ENCODE peak calls at places on chromosomes 2 and 18, in six cellular contexts. One of them, this sample, is unnamed.

GRCh38 chr18:11005528-11005927 is 143.8 kb downstream of the PIEZO2 start:
- DNase-seq in brain microvascular endothelial cell: peak
- DNase-seq in tibial nerve: no peak
- DNase-seq in PC-3: peak
- DNase-seq in OCI-LY7: no peak
- DNase-seq in type B pancreatic cell: no peak
- DNase-seq in this sample: no peak

GRCh38 chr2:47301277-47301618 is 101.7 kb upstream of the MSH2 start:
- DNase-seq in brain microvascular endothelial cell: no peak
- DNase-seq in PC-3: no peak
- DNase-seq in OCI-LY7: no peak
- DNase-seq in type B pancreatic cell: no peak
- DNase-seq in tibial nerve: no peak
- DNase-seq in this sample: no peak

GRCh38 chr2:85785027-85785822 is 31.4 kb downstream of the ATOH8 start:
- DNase-seq in type B pancreatic cell: no peak
- DNase-seq in brain microvascular endothelial cell: no peak
- DNase-seq in tibial nerve: no peak
- DNase-seq in PC-3: no peak
- DNase-seq in OCI-LY7: no peak
- DNase-seq in this sample: no peak

GRCh38 chr2:216371756-216372702 is at the start of gene MARCHF4:
- DNase-seq in brain microvascular endothelial cell: peak
- DNase-seq in OCI-LY7: no peak
- DNase-seq in tibial nerve: no peak
- DNase-seq in PC-3: peak
- DNase-seq in type B pancreatic cell: peak
- DNase-seq in this sample: peak

GRCh38 chr2:27966466-27966865 is 75.9 kb downstream of the BABAM2 start:
- DNase-seq in type B pancreatic cell: no peak
- DNase-seq in OCI-LY7: no peak
- DNase-seq in brain microvascular endothelial cell: no peak
- DNase-seq in tibial nerve: no peak
- DNase-seq in PC-3: no peak
- DNase-seq in this sample: no peak

GRCh38 chr2:146262606-146263005 is 1582.2 kb upstream of the ACVR2A start:
- DNase-seq in type B pancreatic cell: no peak
- DNase-seq in OCI-LY7: no peak
- DNase-seq in PC-3: no peak
- DNase-seq in brain microvascular endothelial cell: no peak
- DNase-seq in tibial nerve: no peak
- DNase-seq in this sample: no peak

GRCh38 chr2:246489-247145 is 17.2 kb downstream of the SH3YL1 start:
- DNase-seq in brain microvascular endothelial cell: peak
- DNase-seq in tibial nerve: no peak
- DNase-seq in OCI-LY7: peak
- DNase-seq in PC-3: peak
- DNase-seq in type B pancreatic cell: no peak
- DNase-seq in this sample: no peak

GRCh38 chr2:170929686-170930050 is 615 bp downstream of the GORASP2 start:
- DNase-seq in brain microvascular endothelial cell: peak
- DNase-seq in type B pancreatic cell: peak
- DNase-seq in PC-3: peak
- DNase-seq in OCI-LY7: peak
- DNase-seq in tibial nerve: peak
- DNase-seq in this sample: peak

GRCh38 chr2:204643326-204643725 is 98.1 kb downstream of the PARD3B start:
- DNase-seq in PC-3: peak
- DNase-seq in brain microvascular endothelial cell: no peak
- DNase-seq in type B pancreatic cell: no peak
- DNase-seq in OCI-LY7: no peak
- DNase-seq in tibial nerve: no peak
- DNase-seq in this sample: no peak

GRCh38 chr2:238873841-238874240 is 26.0 kb downstream of the TWIST2 start:
- DNase-seq in OCI-LY7: no peak
- DNase-seq in PC-3: no peak
- DNase-seq in tibial nerve: no peak
- DNase-seq in type B pancreatic cell: no peak
- DNase-seq in brain microvascular endothelial cell: no peak
- DNase-seq in this sample: no peak

GRCh38 chr2:127523269-127523930 is 2.9 kb downstream of the IWS1 start:
- DNase-seq in tibial nerve: no peak
- DNase-seq in type B pancreatic cell: no peak
- DNase-seq in brain microvascular endothelial cell: no peak
- DNase-seq in PC-3: no peak
- DNase-seq in OCI-LY7: no peak
- DNase-seq in this sample: no peak

GRCh38 chr2:237403024-237403882 is 10.7 kb downstream of the COL6A3 start:
- DNase-seq in OCI-LY7: no peak
- DNase-seq in brain microvascular endothelial cell: no peak
- DNase-seq in tibial nerve: peak
- DNase-seq in PC-3: no peak
- DNase-seq in type B pancreatic cell: no peak
- DNase-seq in this sample: no peak

GRCh38 chr2:42021490-42021889 is 26.3 kb upstream of the PKDCC start:
- DNase-seq in tibial nerve: peak
- DNase-seq in brain microvascular endothelial cell: peak
- DNase-seq in OCI-LY7: no peak
- DNase-seq in type B pancreatic cell: no peak
- DNase-seq in PC-3: no peak
- DNase-seq in this sample: no peak

GRCh38 chr18:44626807-44627206 is 53.9 kb upstream of the SETBP1 start:
- DNase-seq in brain microvascular endothelial cell: no peak
- DNase-seq in OCI-LY7: no peak
- DNase-seq in type B pancreatic cell: no peak
- DNase-seq in tibial nerve: no peak
- DNase-seq in PC-3: peak
- DNase-seq in this sample: no peak
- TF ChIP-seq CTCF in brain microvascular endothelial cell: no peak
- TF ChIP-seq CTCF in OCI-LY7: no peak
- TF ChIP-seq CTCF in type B pancreatic cell: no peak
- TF ChIP-seq CTCF in tibial nerve: no peak
- TF ChIP-seq CTCF in PC-3: no peak
- TF ChIP-seq CTCF in this sample: no peak

DNA sequence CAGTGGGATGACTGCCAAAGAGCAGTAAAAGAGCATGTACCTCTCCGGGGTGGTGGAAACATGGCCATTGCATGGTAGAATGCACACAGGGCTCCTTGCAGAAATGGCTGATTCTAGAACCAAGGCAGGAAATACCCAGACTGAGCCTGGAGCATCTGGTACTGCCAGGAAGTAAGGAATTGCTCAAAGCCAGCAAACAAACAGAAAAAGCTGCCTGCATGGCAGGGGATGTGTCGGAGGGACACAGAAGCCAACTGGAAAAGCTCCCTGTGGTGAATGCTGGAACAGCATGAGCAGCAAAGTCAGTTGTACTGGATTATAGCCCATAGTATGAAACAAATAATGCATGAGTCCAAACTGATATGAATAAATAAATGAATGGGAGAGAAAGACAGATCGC is 78.0 kb upstream of the NFATC1 start:
- DNase-seq in brain microvascular endothelial cell: no peak
- DNase-seq in PC-3: peak
- DNase-seq in type B pancreatic cell: no peak
- DNase-seq in OCI-LY7: no peak
- DNase-seq in tibial nerve: no peak
- DNase-seq in this sample: no peak
- TF ChIP-seq CTCF in brain microvascular endothelial cell: peak
- TF ChIP-seq CTCF in PC-3: no peak
- TF ChIP-seq CTCF in type B pancreatic cell: no peak
- TF ChIP-seq CTCF in OCI-LY7: no peak
- TF ChIP-seq CTCF in tibial nerve: no peak
- TF ChIP-seq CTCF in this sample: no peak

GRCh38 chr2:65919579-65920188 is 487.3 kb upstream of the SPRED2 start:
- DNase-seq in OCI-LY7: no peak
- DNase-seq in PC-3: peak
- DNase-seq in type B pancreatic cell: no peak
- DNase-seq in tibial nerve: no peak
- DNase-seq in brain microvascular endothelial cell: no peak
- DNase-seq in this sample: no peak
- TF ChIP-seq CTCF in OCI-LY7: no peak
- TF ChIP-seq CTCF in PC-3: no peak
- TF ChIP-seq CTCF in type B pancreatic cell: peak
- TF ChIP-seq CTCF in tibial nerve: no peak
- TF ChIP-seq CTCF in brain microvascular endothelial cell: no peak
- TF ChIP-seq CTCF in this sample: no peak

GRCh38 chr18:63025251-63025710 is 294.3 kb downstream of the BCL2 start:
- DNase-seq in brain microvascular endothelial cell: no peak
- DNase-seq in type B pancreatic cell: no peak
- DNase-seq in PC-3: peak
- DNase-seq in tibial nerve: no peak
- DNase-seq in OCI-LY7: no peak
- DNase-seq in this sample: no peak
- TF ChIP-seq CTCF in brain microvascular endothelial cell: peak
- TF ChIP-seq CTCF in type B pancreatic cell: peak
- TF ChIP-seq CTCF in PC-3: peak
- TF ChIP-seq CTCF in tibial nerve: peak
- TF ChIP-seq CTCF in OCI-LY7: peak
- TF ChIP-seq CTCF in this sample: no peak

GRCh38 chr2:50512397-50512796 is 519.5 kb downstream of the NRXN1 start:
- DNase-seq in PC-3: no peak
- DNase-seq in OCI-LY7: no peak
- DNase-seq in brain microvascular endothelial cell: no peak
- DNase-seq in type B pancreatic cell: no peak
- DNase-seq in tibial nerve: no peak
- DNase-seq in this sample: no peak

GRCh38 chr2:50515638-50516037 is 516.3 kb downstream of the NRXN1 start:
- DNase-seq in type B pancreatic cell: no peak
- DNase-seq in brain microvascular endothelial cell: no peak
- DNase-seq in OCI-LY7: no peak
- DNase-seq in PC-3: no peak
- DNase-seq in tibial nerve: no peak
- DNase-seq in this sample: no peak

GRCh38 chr2:50509852-50510251 is 522.1 kb downstream of the NRXN1 start:
- DNase-seq in PC-3: no peak
- DNase-seq in brain microvascular endothelial cell: no peak
- DNase-seq in OCI-LY7: no peak
- DNase-seq in type B pancreatic cell: no peak
- DNase-seq in tibial nerve: no peak
- DNase-seq in this sample: no peak

GRCh38 chr2:50514881-50515280 is 517.1 kb downstream of the NRXN1 start:
- DNase-seq in PC-3: no peak
- DNase-seq in OCI-LY7: no peak
- DNase-seq in type B pancreatic cell: no peak
- DNase-seq in brain microvascular endothelial cell: no peak
- DNase-seq in tibial nerve: no peak
- DNase-seq in this sample: no peak

DNA sequence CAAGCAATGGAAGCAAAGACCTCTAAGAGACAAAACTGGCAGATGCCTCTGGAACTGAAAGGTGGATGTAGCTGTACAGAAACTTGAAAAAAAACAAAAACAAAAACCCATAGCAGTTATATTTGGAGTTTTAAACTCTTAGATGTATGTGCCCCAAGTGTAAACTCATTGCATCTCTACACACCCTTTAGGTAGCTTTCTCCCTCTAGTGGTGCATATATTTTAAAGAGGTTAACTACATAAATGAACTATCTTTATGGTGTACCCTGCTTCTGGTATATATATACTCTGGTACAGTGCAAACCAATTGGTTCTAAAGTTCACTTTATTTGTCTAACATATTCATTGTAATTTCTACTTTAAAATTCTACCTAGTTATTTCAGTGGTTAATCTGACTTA is 518.2 kb downstream of the NRXN1 start:
- DNase-seq in OCI-LY7: no peak
- DNase-seq in tibial nerve: no peak
- DNase-seq in PC-3: no peak
- DNase-seq in type B pancreatic cell: no peak
- DNase-seq in brain microvascular endothelial cell: no peak
- DNase-seq in this sample: no peak
- TF ChIP-seq CTCF in OCI-LY7: peak
- TF ChIP-seq CTCF in tibial nerve: no peak
- TF ChIP-seq CTCF in PC-3: peak
- TF ChIP-seq CTCF in type B pancreatic cell: peak
- TF ChIP-seq CTCF in brain microvascular endothelial cell: peak
- TF ChIP-seq CTCF in this sample: no peak

GRCh38 chr2:20175267-20175666 is 49.7 kb downstream of the SDC1 start:
- DNase-seq in brain microvascular endothelial cell: no peak
- DNase-seq in type B pancreatic cell: no peak
- DNase-seq in PC-3: no peak
- DNase-seq in OCI-LY7: no peak
- DNase-seq in tibial nerve: no peak
- DNase-seq in this sample: no peak

GRCh38 chr2:20171445-20171977 is 53.4 kb downstream of the SDC1 start:
- DNase-seq in type B pancreatic cell: no peak
- DNase-seq in OCI-LY7: no peak
- DNase-seq in tibial nerve: no peak
- DNase-seq in brain microvascular endothelial cell: no peak
- DNase-seq in PC-3: no peak
- DNase-seq in this sample: no peak

GRCh38 chr2:20172273-20173052 is 52.5 kb downstream of the SDC1 start:
- DNase-seq in PC-3: no peak
- DNase-seq in type B pancreatic cell: no peak
- DNase-seq in tibial nerve: no peak
- DNase-seq in OCI-LY7: no peak
- DNase-seq in brain microvascular endothelial cell: no peak
- DNase-seq in this sample: no peak

GRCh38 chr2:20173496-20174402 is 51.2 kb downstream of the SDC1 start:
- DNase-seq in tibial nerve: no peak
- DNase-seq in brain microvascular endothelial cell: no peak
- DNase-seq in OCI-LY7: no peak
- DNase-seq in type B pancreatic cell: no peak
- DNase-seq in PC-3: no peak
- DNase-seq in this sample: no peak

GRCh38 chr2:20173064-20173463 is 51.9 kb downstream of the SDC1 start:
- DNase-seq in tibial nerve: no peak
- DNase-seq in type B pancreatic cell: no peak
- DNase-seq in brain microvascular endothelial cell: no peak
- DNase-seq in OCI-LY7: no peak
- DNase-seq in PC-3: no peak
- DNase-seq in this sample: no peak
- TF ChIP-seq CTCF in tibial nerve: no peak
- TF ChIP-seq CTCF in type B pancreatic cell: no peak
- TF ChIP-seq CTCF in brain microvascular endothelial cell: no peak
- TF ChIP-seq CTCF in OCI-LY7: no peak
- TF ChIP-seq CTCF in PC-3: no peak
- TF ChIP-seq CTCF in this sample: no peak

GRCh38 chr2:84458436-84459027 is 548 bp downstream of the SUCLG1 start:
- DNase-seq in type B pancreatic cell: no peak
- DNase-seq in OCI-LY7: peak
- DNase-seq in brain microvascular endothelial cell: peak
- DNase-seq in tibial nerve: no peak
- DNase-seq in PC-3: no peak
- DNase-seq in this sample: no peak
- TF ChIP-seq CTCF in type B pancreatic cell: no peak
- TF ChIP-seq CTCF in OCI-LY7: no peak
- TF ChIP-seq CTCF in brain microvascular endothelial cell: no peak
- TF ChIP-seq CTCF in tibial nerve: no peak
- TF ChIP-seq CTCF in PC-3: no peak
- TF ChIP-seq CTCF in this sample: no peak